ENCODE peak calls at places on chromosomes 12 and 14, in five cellular contexts. J is stomach, Z is MM.1S, B is colonic mucosa, Q is lung. R is an unnamed sample.

GRCh38 chr14:75184039-75184438 is 7.6 kb upstream of the TMED10 start:
- DNase-seq in J (no peak), Z (no peak), B (peak; percentile 53), Q (no peak), R (no peak)

GRCh38 chr14:104445832-104446381 is 133.7 kb upstream of the C14orf180 start:
- DNase-seq in J (peak; percentile 8), Z (no peak), B (peak; percentile 8), Q (peak; percentile 13), R (no peak)

GRCh38 chr12:111451649-111452129 is 46.0 kb downstream of the SH2B3 start:
- DNase-seq in J (peak; percentile 9), Z (peak; percentile 33), B (no peak), Q (peak; percentile 28), R (peak; percentile 51)

GRCh38 chr14:103292426-103293374 is 41.3 kb upstream of the EIF5 start:
- DNase-seq in J (peak; percentile 84), Z (peak; percentile 45), B (peak; percentile 81), Q (peak; percentile 77), R (peak; percentile 46)

GRCh38 chr12:51938744-51939143 is 12.8 kb upstream of the ACVR1B start:
- DNase-seq in J (no peak), Z (no peak), B (no peak), Q (no peak), R (no peak)

GRCh38 chr12:16670456-16671050 is 64.6 kb upstream of the LMO3 start:
- DNase-seq in J (no peak), Z (no peak), B (no peak), Q (no peak), R (no peak)

GRCh38 chr14:105937253-105938054 is 411.1 kb downstream of the TMEM121 start:
- DNase-seq in J (peak; percentile 22), Z (no peak), B (peak; percentile 10), Q (peak; percentile 16), R (no peak)

GRCh38 chr14:73461478-73462077 is 3.2 kb upstream of the NUMB start:
- DNase-seq in J (no peak), Z (no peak), B (no peak), Q (peak; percentile 13), R (no peak)

GRCh38 chr14:102931580-102932285 is 9.3 kb downstream of the AMN start:
- DNase-seq in J (no peak), Z (no peak), B (no peak), Q (no peak), R (no peak)

GRCh38 chr14:90111895-90112534 is 50.2 kb downstream of the KCNK13 start:
- DNase-seq in J (no peak), Z (no peak), B (no peak), Q (no peak), R (peak; percentile 15)

GRCh38 chr14:60878536-60878935 is 102.3 kb downstream of the TRMT5 start:
- DNase-seq in J (no peak), Z (no peak), B (no peak), Q (no peak), R (no peak)

GRCh38 chr12:128570191-128571065 is 253.3 kb downstream of the SLC15A4 start:
- DNase-seq in J (no peak), Z (peak; percentile 67), B (peak; percentile 22), Q (no peak), R (no peak)

GRCh38 chr12:55060470-55060869 is 40.7 kb downstream of the NEUROD4 start:
- DNase-seq in J (no peak), Z (peak; percentile 88), B (no peak), Q (no peak), R (no peak)

GRCh38 chr12:56338643-56339422 is at the start of gene IL23A:
- DNase-seq in J (no peak), Z (peak; percentile 93), B (no peak), Q (no peak), R (no peak)

GRCh38 chr14:60648169-60648933 is 926 bp downstream of the SIX1 start:
- DNase-seq in J (no peak), Z (no peak), B (no peak), Q (no peak), R (peak; percentile 44)

GRCh38 chr14:28412076-28412475 is 354.5 kb upstream of the FOXG1 start:
- DNase-seq in J (no peak), Z (no peak), B (no peak), Q (no peak), R (no peak)

GRCh38 chr12:70049596-70050360 is 193.5 kb upstream of the CNOT2 start:
- DNase-seq in J (no peak), Z (peak; percentile 87), B (peak; percentile 70), Q (no peak), R (no peak)

GRCh38 chr12:168763-169525 is 45.0 kb downstream of the SLC6A12 start:
- DNase-seq in J (no peak), Z (no peak), B (no peak), Q (no peak), R (no peak)

GRCh38 chr12:31021181-31021580 is 52.5 kb upstream of the DDX11 start:
- DNase-seq in J (no peak), Z (no peak), B (no peak), Q (no peak), R (no peak)

GRCh38 chr12:82207556-82207955 is 150.6 kb downstream of the CCDC59 start:
- DNase-seq in J (no peak), Z (no peak), B (no peak), Q (no peak), R (no peak)

GRCh38 chr12:102992297-102992696 is 34.8 kb downstream of the ASCL1 start:
- DNase-seq in J (no peak), Z (no peak), B (no peak), Q (no peak), R (no peak)

GRCh38 chr12:89173096-89173495 is 179.2 kb downstream of the DUSP6 start:
- DNase-seq in J (no peak), Z (no peak), B (no peak), Q (no peak), R (no peak)

GRCh38 chr14:73591690-73592448 is at the start of gene ACOT4:
- DNase-seq in J (peak; percentile 55), Z (no peak), B (peak; percentile 39), Q (peak; percentile 40), R (peak; percentile 48)

GRCh38 chr12:5660271-5660670 is 228.4 kb downstream of the NTF3 start:
- DNase-seq in J (no peak), Z (no peak), B (no peak), Q (no peak), R (no peak)

GRCh38 chr12:106767954-106768501 is 6.5 kb upstream of the RIC8B start:
- DNase-seq in J (no peak), Z (no peak), B (no peak), Q (no peak), R (peak; percentile 71)

GRCh38 chr12:124098887-124099286 is 125.9 kb downstream of the ZNF664 start:
- DNase-seq in J (no peak), Z (no peak), B (no peak), Q (no peak), R (no peak)

GRCh38 chr12:473863-474577 is 14.3 kb downstream of the B4GALNT3 start:
- DNase-seq in J (no peak), Z (no peak), B (no peak), Q (no peak), R (no peak)

GRCh38 chr12:131092911-131093901 is 139.5 kb downstream of the ADGRD1 start:
- DNase-seq in J (no peak), Z (peak; percentile 71), B (no peak), Q (no peak), R (no peak)

GRCh38 chr14:85535916-85536834 is 6.2 kb downstream of the FLRT2 start:
- DNase-seq in J (no peak), Z (no peak), B (no peak), Q (no peak), R (no peak)

GRCh38 chr12:57518920-57519757 is 1.2 kb downstream of the DDIT3 start:
- DNase-seq in J (peak; percentile 43), Z (peak; percentile 9), B (peak; percentile 41), Q (peak; percentile 41), R (peak; percentile 86)

GRCh38 chr12:115190191-115190590 is 506.2 kb upstream of the TBX3 start:
- DNase-seq in J (no peak), Z (no peak), B (no peak), Q (no peak), R (no peak)

GRCh38 chr12:122860052-122860853 is 25.0 kb downstream of the HIP1R start:
- DNase-seq in J (peak; percentile 87), Z (peak; percentile 62), B (peak; percentile 89), Q (peak; percentile 89), R (peak; percentile 79)

GRCh38 chr14:68420354-68420753 is 372.5 kb downstream of the ZFP36L1 start:
- DNase-seq in J (no peak), Z (no peak), B (no peak), Q (no peak), R (no peak)

GRCh38 chr12:27906658-27907473 is 65.7 kb downstream of the PTHLH start:
- DNase-seq in J (no peak), Z (no peak), B (no peak), Q (no peak), R (no peak)
- H3K4me3 ChIP-seq in J (no peak overlapping the region), Z (no peak overlapping the region), B (no peak overlapping the region), Q (no peak overlapping the region), R (no peak overlapping the region)

GRCh38 chr12:46210835-46211439 is 57.9 kb downstream of the SLC38A1 start:
- DNase-seq in J (no peak), Z (no peak), B (no peak), Q (no peak), R (no peak)

GRCh38 chr12:46217686-46218508 is 50.9 kb downstream of the SLC38A1 start:
- DNase-seq in J (peak; percentile 34), Z (peak; percentile 72), B (peak; percentile 45), Q (no peak), R (no peak)

GRCh38 chr12:46218509-46219095 is 50.2 kb downstream of the SLC38A1 start:
- DNase-seq in J (no peak), Z (no peak), B (peak; percentile 34), Q (no peak), R (no peak)

GRCh38 chr12:46212108-46212982 is 56.5 kb downstream of the SLC38A1 start:
- DNase-seq in J (no peak), Z (no peak), B (no peak), Q (no peak), R (no peak)

DNA sequence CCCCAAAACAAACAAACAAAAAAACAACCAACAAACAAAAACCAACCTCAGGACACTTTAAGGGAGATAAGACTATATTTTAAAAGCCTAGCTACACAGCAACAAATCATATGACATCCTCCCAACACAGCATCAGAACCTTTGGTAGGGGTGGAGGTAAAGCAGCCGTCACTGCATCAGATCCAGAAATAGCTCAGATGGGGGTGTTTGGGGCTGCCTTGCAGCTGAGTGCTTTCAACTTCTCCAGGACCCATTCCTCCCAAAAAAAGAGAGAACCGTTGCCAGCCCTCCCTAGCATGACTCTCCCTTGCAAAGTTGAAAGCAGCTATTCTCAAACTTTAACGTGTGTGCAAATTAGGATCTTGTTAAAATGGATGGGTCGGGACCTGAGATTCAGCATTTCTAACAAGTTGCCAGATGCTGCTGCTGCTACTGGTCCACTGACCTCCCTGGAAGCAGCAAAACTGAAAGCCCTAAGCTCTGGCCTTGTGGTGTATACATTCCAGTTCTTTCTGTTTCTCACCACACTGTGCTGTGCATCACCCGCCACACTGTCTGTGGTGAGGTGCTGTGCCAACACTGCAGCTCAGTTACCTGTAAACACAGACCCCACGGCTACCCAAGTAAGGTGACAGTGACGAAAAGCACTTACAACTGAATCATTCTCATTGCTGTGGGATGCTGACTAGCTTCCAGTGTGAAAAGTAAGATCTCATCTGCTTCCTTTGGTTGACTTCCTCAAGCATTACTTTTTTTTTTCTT is 54.0 kb downstream of the SLC38A1 start:
- DNase-seq in J (peak; percentile 45), Z (peak; percentile 94), B (peak; percentile 27), Q (no peak), R (no peak)
- H3K4me1 ChIP-seq in J (peaks cover 71% of the 10 kb centered on the region), Z (peaks cover 56% of the 10 kb centered on the region), B (peaks cover 9% of the 10 kb centered on the region), Q (peaks cover 3% of the 10 kb centered on the region), R (peaks cover 18% of the 10 kb centered on the region)

GRCh38 chr14:64738306-64738879 is 34.2 kb downstream of the PLEKHG3 start:
- DNase-seq in J (no peak), Z (no peak), B (no peak), Q (no peak), R (no peak)
- H3K36me3 ChIP-seq in J (peaks cover 74% of the 10 kb centered on the region), Z (no peaks in the 10 kb centered on the region), B (peaks cover 28% of the 10 kb centered on the region), Q (peaks cover 31% of the 10 kb centered on the region), R (peaks cover 92% of the 10 kb centered on the region)

GRCh38 chr12:78674311-78675085 is 190.1 kb upstream of the SYT1 start:
- DNase-seq in J (no peak), Z (no peak), B (no peak), Q (no peak), R (no peak)
- H3K4me3 ChIP-seq in J (no peak overlapping the region), Z (no peak overlapping the region), B (no peak overlapping the region), Q (no peak overlapping the region), R (no peak overlapping the region)

R was measured in SJSA1.